ENCODE peak calls at places on chromosome 16, in seven cellular contexts. One of them, this sample, is unnamed.

GRCh38 chr16:85286970-85287814 is 174.9 kb upstream of the CIBAR2 start:
- DNase-seq in fibroblast of villous mesenchyme: peak
- DNase-seq in lung: peak
- DNase-seq in MCF 10A: peak
- DNase-seq in epithelial cell of proximal tubule: no peak
- DNase-seq in AG04450: no peak
- DNase-seq in AG09319: no peak
- DNase-seq in this sample: no peak

GRCh38 chr16:49411121-49411970 is 37.7 kb downstream of the C16orf78 start:
- DNase-seq in fibroblast of villous mesenchyme: no peak
- DNase-seq in lung: no peak
- DNase-seq in MCF 10A: no peak
- DNase-seq in epithelial cell of proximal tubule: no peak
- DNase-seq in AG04450: no peak
- DNase-seq in AG09319: no peak
- DNase-seq in this sample: no peak

GRCh38 chr16:84996365-84996764 is 15.0 kb downstream of the ZDHHC7 start:
- DNase-seq in fibroblast of villous mesenchyme: no peak
- DNase-seq in lung: no peak
- DNase-seq in MCF 10A: no peak
- DNase-seq in epithelial cell of proximal tubule: no peak
- DNase-seq in AG04450: no peak
- DNase-seq in AG09319: no peak
- DNase-seq in this sample: no peak

GRCh38 chr16:75494696-75495601 is at the start of gene CHST6:
- DNase-seq in fibroblast of villous mesenchyme: no peak
- DNase-seq in lung: no peak
- DNase-seq in MCF 10A: no peak
- DNase-seq in epithelial cell of proximal tubule: no peak
- DNase-seq in AG04450: no peak
- DNase-seq in AG09319: no peak
- DNase-seq in this sample: peak

GRCh38 chr16:75251280-75252048 is at the start of gene BCAR1:
- DNase-seq in fibroblast of villous mesenchyme: peak
- DNase-seq in lung: peak
- DNase-seq in MCF 10A: peak
- DNase-seq in epithelial cell of proximal tubule: no peak
- DNase-seq in AG04450: peak
- DNase-seq in AG09319: peak
- DNase-seq in this sample: peak

GRCh38 chr16:3577302-3577752 is at the start of gene NLRC3:
- DNase-seq in fibroblast of villous mesenchyme: no peak
- DNase-seq in lung: no peak
- DNase-seq in MCF 10A: no peak
- DNase-seq in epithelial cell of proximal tubule: no peak
- DNase-seq in AG04450: no peak
- DNase-seq in AG09319: no peak
- DNase-seq in this sample: peak

GRCh38 chr16:84718-85452 is 6.9 kb downstream of the MPG start:
- DNase-seq in fibroblast of villous mesenchyme: peak
- DNase-seq in lung: peak
- DNase-seq in MCF 10A: peak
- DNase-seq in epithelial cell of proximal tubule: peak
- DNase-seq in AG04450: peak
- DNase-seq in AG09319: peak
- DNase-seq in this sample: peak

GRCh38 chr16:84881702-84882521 is 62.1 kb downstream of the CRISPLD2 start:
- DNase-seq in fibroblast of villous mesenchyme: peak
- DNase-seq in lung: no peak
- DNase-seq in MCF 10A: peak
- DNase-seq in epithelial cell of proximal tubule: no peak
- DNase-seq in AG04450: peak
- DNase-seq in AG09319: peak
- DNase-seq in this sample: no peak

GRCh38 chr16:74903882-74904678 is 80.8 kb downstream of the WDR59 start:
- DNase-seq in fibroblast of villous mesenchyme: no peak
- DNase-seq in lung: no peak
- DNase-seq in MCF 10A: no peak
- DNase-seq in epithelial cell of proximal tubule: no peak
- DNase-seq in AG04450: no peak
- DNase-seq in AG09319: no peak
- DNase-seq in this sample: no peak

GRCh38 chr16:72987480-72987901 is 60.4 kb downstream of the ZFHX3 start:
- DNase-seq in fibroblast of villous mesenchyme: no peak
- DNase-seq in lung: no peak
- DNase-seq in MCF 10A: peak
- DNase-seq in epithelial cell of proximal tubule: no peak
- DNase-seq in AG04450: no peak
- DNase-seq in AG09319: no peak
- DNase-seq in this sample: no peak

GRCh38 chr16:81061855-81062608 is 15.0 kb downstream of the C16orf46 start:
- DNase-seq in fibroblast of villous mesenchyme: no peak
- DNase-seq in lung: no peak
- DNase-seq in MCF 10A: no peak
- DNase-seq in epithelial cell of proximal tubule: no peak
- DNase-seq in AG04450: no peak
- DNase-seq in AG09319: no peak
- DNase-seq in this sample: no peak

GRCh38 chr16:73053379-73054130 is 5.6 kb upstream of the ZFHX3 start:
- DNase-seq in fibroblast of villous mesenchyme: peak
- DNase-seq in lung: no peak
- DNase-seq in MCF 10A: peak
- DNase-seq in epithelial cell of proximal tubule: no peak
- DNase-seq in AG04450: no peak
- DNase-seq in AG09319: no peak
- DNase-seq in this sample: no peak

GRCh38 chr16:14384745-14385144 is 245.3 kb downstream of the PARN start:
- DNase-seq in fibroblast of villous mesenchyme: no peak
- DNase-seq in lung: no peak
- DNase-seq in MCF 10A: no peak
- DNase-seq in epithelial cell of proximal tubule: no peak
- DNase-seq in AG04450: no peak
- DNase-seq in AG09319: no peak
- DNase-seq in this sample: no peak

GRCh38 chr16:77214411-77215138 is 15.4 kb downstream of the SYCE1L start:
- DNase-seq in fibroblast of villous mesenchyme: no peak
- DNase-seq in lung: no peak
- DNase-seq in MCF 10A: peak
- DNase-seq in epithelial cell of proximal tubule: no peak
- DNase-seq in AG04450: no peak
- DNase-seq in AG09319: no peak
- DNase-seq in this sample: no peak

GRCh38 chr16:11389083-11389482 is 43.8 kb downstream of the RMI2 start:
- DNase-seq in fibroblast of villous mesenchyme: no peak
- DNase-seq in lung: no peak
- DNase-seq in MCF 10A: no peak
- DNase-seq in epithelial cell of proximal tubule: no peak
- DNase-seq in AG04450: no peak
- DNase-seq in AG09319: no peak
- DNase-seq in this sample: no peak

GRCh38 chr16:31298958-31299357 is 39.2 kb downstream of the ITGAM start:
- DNase-seq in fibroblast of villous mesenchyme: peak
- DNase-seq in lung: no peak
- DNase-seq in MCF 10A: no peak
- DNase-seq in epithelial cell of proximal tubule: no peak
- DNase-seq in AG04450: no peak
- DNase-seq in AG09319: no peak
- DNase-seq in this sample: no peak
- TF ChIP-seq CTCF in fibroblast of villous mesenchyme: peak
- TF ChIP-seq CTCF in lung: no peak
- TF ChIP-seq CTCF in MCF 10A: peak
- TF ChIP-seq CTCF in epithelial cell of proximal tubule: peak
- TF ChIP-seq CTCF in AG04450: peak
- TF ChIP-seq CTCF in AG09319: no peak
- TF ChIP-seq CTCF in this sample: no peak

GRCh38 chr16:89130448-89130847 is 36.8 kb downstream of the ACSF3 start:
- DNase-seq in fibroblast of villous mesenchyme: no peak
- DNase-seq in lung: no peak
- DNase-seq in MCF 10A: no peak
- DNase-seq in epithelial cell of proximal tubule: no peak
- DNase-seq in AG04450: no peak
- DNase-seq in AG09319: no peak
- DNase-seq in this sample: no peak

GRCh38 chr16:89134269-89134668 is 37.3 kb upstream of the CDH15 start:
- DNase-seq in fibroblast of villous mesenchyme: no peak
- DNase-seq in lung: no peak
- DNase-seq in MCF 10A: no peak
- DNase-seq in epithelial cell of proximal tubule: no peak
- DNase-seq in AG04450: no peak
- DNase-seq in AG09319: no peak
- DNase-seq in this sample: no peak

GRCh38 chr16:89133457-89134127 is 38.0 kb upstream of the CDH15 start:
- DNase-seq in fibroblast of villous mesenchyme: no peak
- DNase-seq in lung: no peak
- DNase-seq in MCF 10A: no peak
- DNase-seq in epithelial cell of proximal tubule: no peak
- DNase-seq in AG04450: no peak
- DNase-seq in AG09319: no peak
- DNase-seq in this sample: no peak

GRCh38 chr16:89131783-89132182 is 38.1 kb downstream of the ACSF3 start:
- DNase-seq in fibroblast of villous mesenchyme: no peak
- DNase-seq in lung: no peak
- DNase-seq in MCF 10A: no peak
- DNase-seq in epithelial cell of proximal tubule: no peak
- DNase-seq in AG04450: no peak
- DNase-seq in AG09319: no peak
- DNase-seq in this sample: no peak

DNA sequence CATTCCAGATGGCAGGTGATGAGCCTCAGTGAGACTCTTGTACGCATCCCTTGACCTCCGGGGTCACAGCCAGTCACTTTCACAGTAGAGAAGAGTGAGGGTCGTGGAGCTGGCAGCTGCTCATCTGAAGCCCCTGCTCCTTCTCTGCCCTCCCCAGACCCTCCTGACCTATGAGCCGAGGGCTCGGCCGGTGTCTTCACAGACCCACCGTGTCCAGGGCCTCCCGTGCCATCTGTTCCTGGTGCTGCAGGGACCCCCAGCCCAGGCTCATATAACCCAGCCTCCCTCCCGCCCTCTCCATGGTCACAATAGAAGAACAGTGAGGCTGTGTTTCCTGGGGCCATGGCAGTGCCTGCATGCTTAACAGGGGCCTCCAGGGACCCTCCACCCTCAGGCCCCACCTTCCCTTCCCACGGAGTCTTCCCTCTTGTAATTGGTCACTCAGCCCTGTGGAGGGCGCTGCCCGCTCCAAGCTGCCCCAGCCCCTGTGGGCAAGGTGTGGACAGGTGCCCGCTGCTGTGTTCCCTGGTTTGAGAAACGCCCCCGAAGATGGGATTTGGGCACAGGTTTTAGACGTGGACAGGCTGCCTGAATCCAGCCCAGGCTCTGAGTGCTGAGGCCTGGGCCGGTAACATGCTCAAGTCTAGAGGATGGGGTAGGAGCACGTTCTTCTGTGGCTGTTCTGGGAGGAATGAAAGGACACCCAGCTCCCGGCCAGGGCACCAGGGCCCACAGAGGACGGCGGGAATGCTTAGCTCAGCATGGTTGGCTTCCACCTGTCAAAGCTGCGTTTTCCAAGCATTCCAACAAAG is 38.7 kb downstream of the ACSF3 start:
- DNase-seq in fibroblast of villous mesenchyme: no peak
- DNase-seq in lung: no peak
- DNase-seq in MCF 10A: no peak
- DNase-seq in epithelial cell of proximal tubule: no peak
- DNase-seq in AG04450: no peak
- DNase-seq in AG09319: no peak
- DNase-seq in this sample: no peak
- TF ChIP-seq CTCF in fibroblast of villous mesenchyme: no peak
- TF ChIP-seq CTCF in lung: no peak
- TF ChIP-seq CTCF in MCF 10A: no peak
- TF ChIP-seq CTCF in epithelial cell of proximal tubule: peak
- TF ChIP-seq CTCF in AG04450: no peak
- TF ChIP-seq CTCF in AG09319: no peak
- TF ChIP-seq CTCF in this sample: no peak

DNA sequence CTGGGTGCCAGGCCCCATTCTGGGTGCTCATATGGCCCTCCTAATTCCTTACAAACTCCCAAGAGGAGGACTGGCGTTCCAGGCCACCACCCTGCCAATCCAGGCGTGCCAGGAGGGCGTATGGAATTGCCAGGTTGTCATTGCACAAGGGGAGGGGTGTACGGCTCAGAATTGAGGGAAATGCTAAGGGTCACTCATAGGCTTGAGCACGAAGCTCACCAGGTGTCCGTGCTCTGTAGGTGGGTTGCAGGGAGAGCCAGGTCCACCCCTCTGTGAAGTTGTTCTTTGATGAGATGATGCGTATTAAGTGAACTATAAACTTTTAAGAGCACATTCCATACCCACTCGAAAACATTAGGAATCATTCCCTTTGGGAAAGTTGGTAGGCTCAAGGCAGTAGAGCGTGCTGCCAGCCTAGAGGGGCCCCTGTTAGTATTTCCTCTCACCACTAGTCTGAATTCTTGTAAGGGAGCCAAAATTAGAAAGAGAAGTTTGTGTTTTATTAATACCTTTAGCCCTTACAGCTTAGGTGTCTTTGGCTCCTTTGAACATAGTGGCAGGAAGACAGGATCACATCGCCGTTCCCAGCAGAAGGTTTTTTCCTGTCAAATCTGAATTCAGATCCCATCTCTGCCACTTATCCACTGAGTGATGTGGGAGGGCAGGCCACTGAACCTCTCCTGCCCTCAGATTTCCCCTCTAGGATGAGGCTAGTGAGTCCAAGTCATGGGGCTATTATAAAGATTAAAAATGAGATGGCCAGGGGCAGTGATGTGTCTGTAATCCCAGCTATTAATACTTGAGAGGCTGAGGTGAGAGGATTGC is 38.7 kb upstream of the NFAT5 start:
- DNase-seq in fibroblast of villous mesenchyme: no peak
- DNase-seq in lung: no peak
- DNase-seq in MCF 10A: no peak
- DNase-seq in epithelial cell of proximal tubule: peak
- DNase-seq in AG04450: no peak
- DNase-seq in AG09319: no peak
- DNase-seq in this sample: no peak
- TF ChIP-seq CTCF in fibroblast of villous mesenchyme: no peak
- TF ChIP-seq CTCF in lung: no peak
- TF ChIP-seq CTCF in MCF 10A: no peak
- TF ChIP-seq CTCF in epithelial cell of proximal tubule: peak
- TF ChIP-seq CTCF in AG04450: no peak
- TF ChIP-seq CTCF in AG09319: no peak
- TF ChIP-seq CTCF in this sample: no peak

DNA sequence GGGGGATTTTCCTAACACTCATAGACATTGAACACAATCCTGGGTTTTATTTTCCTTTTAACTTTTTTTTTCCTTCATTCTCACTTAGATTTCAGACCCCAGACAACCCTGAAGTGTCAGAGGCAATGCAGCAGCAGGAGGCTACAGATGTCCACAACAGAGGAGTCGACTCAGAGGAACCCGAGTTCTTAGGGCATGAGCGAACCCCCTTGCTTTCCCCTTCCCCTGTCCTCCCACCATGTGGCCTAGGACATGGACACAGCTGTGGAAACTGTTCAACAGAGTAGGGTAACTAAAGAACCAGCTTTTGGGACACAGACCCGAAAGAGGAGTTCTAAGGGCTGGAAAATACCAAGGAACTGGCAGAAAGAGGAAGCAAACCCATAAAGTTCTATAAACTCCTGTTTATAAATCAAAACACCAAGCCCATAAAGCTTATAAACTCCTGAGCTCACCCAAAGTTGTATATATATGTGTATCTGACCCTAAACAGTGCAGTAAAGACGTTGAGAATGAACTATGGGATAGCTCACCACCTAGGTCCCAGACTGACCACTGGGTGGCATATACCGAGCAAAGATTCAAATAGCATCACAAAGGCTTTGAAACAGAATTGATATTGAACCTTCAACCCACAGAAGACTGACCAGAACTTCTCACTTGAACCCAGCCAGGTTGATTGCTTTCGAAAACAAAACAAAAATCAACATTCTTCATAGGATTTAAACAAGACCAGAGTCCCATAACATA is 33.9 kb downstream of the CMTM4 start:
- DNase-seq in fibroblast of villous mesenchyme: peak
- DNase-seq in lung: no peak
- DNase-seq in MCF 10A: peak
- DNase-seq in epithelial cell of proximal tubule: no peak
- DNase-seq in AG04450: no peak
- DNase-seq in AG09319: no peak
- DNase-seq in this sample: peak
- TF ChIP-seq CTCF in fibroblast of villous mesenchyme: peak
- TF ChIP-seq CTCF in lung: no peak
- TF ChIP-seq CTCF in MCF 10A: peak
- TF ChIP-seq CTCF in epithelial cell of proximal tubule: peak
- TF ChIP-seq CTCF in AG04450: peak
- TF ChIP-seq CTCF in AG09319: peak
- TF ChIP-seq CTCF in this sample: no peak